ENCODE peak calls at places on chromosomes 16 and 17, in nine cellular contexts. S, O, T, U, V, Q, L, J and P are unnamed samples. For H3K36me3, the result is how much of the 10 kb centered on the place peaks cover.

GRCh38 chr17:81968850-81969812 is 8.1 kb upstream of the NOTUM start:
- DNase-seq in S (no peak), O (no peak), T (no peak), U (no peak), V (no peak), Q (no peak), L (no peak), J (no peak), P (no peak)

GRCh38 chr16:22813946-22814325 is at the start of gene HS3ST2:
- DNase-seq in S (peak), O (no peak), T (no peak), U (no peak), V (peak), Q (peak), L (no peak), J (peak), P (peak)

GRCh38 chr17:49498037-49498615 is 3.0 kb downstream of the NGFR start:
- DNase-seq in S (no peak), O (no peak), T (no peak), U (peak), V (no peak), Q (no peak), L (no peak), J (no peak), P (no peak)

GRCh38 chr16:58459344-58460218 is 40.4 kb upstream of the NDRG4 start:
- DNase-seq in S (no peak), O (no peak), T (no peak), U (peak), V (no peak), Q (no peak), L (peak), J (peak), P (peak)

GRCh38 chr17:69857412-69857835 is 217.6 kb upstream of the KCNJ16 start:
- DNase-seq in S (no peak), O (no peak), T (no peak), U (peak), V (no peak), Q (no peak), L (no peak), J (no peak), P (peak)

GRCh38 chr17:44794699-44795413 is 35.2 kb downstream of the GJC1 start:
- DNase-seq in S (peak), O (no peak), T (no peak), U (peak), V (no peak), Q (no peak), L (no peak), J (peak), P (peak)

GRCh38 chr17:76446449-76447231 is 6.3 kb downstream of the UBE2O start:
- DNase-seq in S (no peak), O (no peak), T (no peak), U (peak), V (peak), Q (no peak), L (peak), J (no peak), P (peak)

GRCh38 chr17:30376621-30377452 is 1.9 kb upstream of the CPD start:
- DNase-seq in S (peak), O (no peak), T (no peak), U (peak), V (peak), Q (no peak), L (peak), J (peak), P (no peak)

GRCh38 chr17:74922694-74923537 is at the start of gene USH1G:
- DNase-seq in S (no peak), O (no peak), T (no peak), U (peak), V (peak), Q (peak), L (no peak), J (no peak), P (no peak)

GRCh38 chr17:76273923-76274558 is 8.9 kb downstream of the UBALD2 start:
- DNase-seq in S (peak), O (peak), T (no peak), U (no peak), V (no peak), Q (no peak), L (no peak), J (no peak), P (no peak)

GRCh38 chr16:66382171-66382965 is 15.9 kb downstream of the CDH5 start:
- DNase-seq in S (no peak), O (no peak), T (no peak), U (peak), V (no peak), Q (no peak), L (peak), J (peak), P (peak)

GRCh38 chr17:58661499-58661898 is 30.3 kb downstream of the TEX14 start:
- DNase-seq in S (no peak), O (no peak), T (no peak), U (no peak), V (no peak), Q (no peak), L (no peak), J (no peak), P (no peak)

GRCh38 chr16:7086842-7087616 is 245.6 kb upstream of the RBFOX1 start:
- DNase-seq in S (no peak), O (no peak), T (no peak), U (peak), V (peak), Q (no peak), L (no peak), J (peak), P (no peak)

GRCh38 chr17:73939808-73940207 is 263.7 kb upstream of the RPL38 start:
- DNase-seq in S (no peak), O (no peak), T (peak), U (no peak), V (no peak), Q (no peak), L (no peak), J (no peak), P (no peak)

GRCh38 chr16:80526418-80527061 is 14.3 kb upstream of the DYNLRB2 start:
- DNase-seq in S (no peak), O (peak), T (no peak), U (peak), V (peak), Q (peak), L (peak), J (peak), P (peak)

GRCh38 chr16:81885976-81886586 is 107.0 kb downstream of the PLCG2 start:
- DNase-seq in S (no peak), O (peak), T (no peak), U (peak), V (no peak), Q (no peak), L (peak), J (no peak), P (peak)

GRCh38 chr16:47229053-47229640 is 85.4 kb upstream of the NETO2 start:
- DNase-seq in S (no peak), O (no peak), T (no peak), U (no peak), V (no peak), Q (no peak), L (no peak), J (no peak), P (no peak)

GRCh38 chr16:30925646-30926332 is 2.4 kb downstream of the FBXL19 start:
- DNase-seq in S (no peak), O (no peak), T (no peak), U (no peak), V (no peak), Q (no peak), L (no peak), J (no peak), P (no peak)

GRCh38 chr16:83296505-83296904 is 511.3 kb upstream of the HSBP1 start:
- DNase-seq in S (no peak), O (no peak), T (no peak), U (no peak), V (no peak), Q (no peak), L (no peak), J (no peak), P (no peak)

GRCh38 chr16:85452364-85453178 is 160.6 kb upstream of the GSE1 start:
- DNase-seq in S (no peak), O (no peak), T (no peak), U (no peak), V (no peak), Q (no peak), L (no peak), J (no peak), P (no peak)
- TF ChIP-seq CTCF in S (no peak), O (peak), T (no peak), U (no peak), V (no peak), Q (no peak), L (no peak), J (no peak), P (no peak)

DNA sequence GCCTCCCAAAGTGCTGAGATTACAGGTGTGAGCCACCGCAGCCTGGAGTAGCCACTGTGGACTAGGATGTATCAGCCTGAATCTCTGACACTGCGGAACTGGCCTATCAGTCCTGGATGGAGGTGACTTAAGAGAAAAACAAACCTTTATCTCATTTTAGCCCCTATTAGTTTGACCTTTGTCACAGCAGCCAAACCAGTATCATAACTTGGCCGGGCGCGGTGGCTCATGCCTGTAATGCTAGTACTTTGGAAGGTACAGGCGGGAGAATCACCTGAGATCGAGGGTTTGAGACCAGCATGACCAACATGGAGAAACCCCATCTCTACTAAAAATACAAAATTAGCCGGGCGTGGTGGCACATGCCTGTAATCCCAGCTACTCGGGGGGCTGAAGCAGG is 51.8 kb upstream of the USP7 start:
- DNase-seq in S (no peak), O (no peak), T (no peak), U (no peak), V (no peak), Q (no peak), L (no peak), J (no peak), P (no peak)
- H3K36me3 ChIP-seq in S (under half), O (under half), T (under half), U (under half), V (under half), Q (under half), L (under half), J (under half), P (under half)

DNA sequence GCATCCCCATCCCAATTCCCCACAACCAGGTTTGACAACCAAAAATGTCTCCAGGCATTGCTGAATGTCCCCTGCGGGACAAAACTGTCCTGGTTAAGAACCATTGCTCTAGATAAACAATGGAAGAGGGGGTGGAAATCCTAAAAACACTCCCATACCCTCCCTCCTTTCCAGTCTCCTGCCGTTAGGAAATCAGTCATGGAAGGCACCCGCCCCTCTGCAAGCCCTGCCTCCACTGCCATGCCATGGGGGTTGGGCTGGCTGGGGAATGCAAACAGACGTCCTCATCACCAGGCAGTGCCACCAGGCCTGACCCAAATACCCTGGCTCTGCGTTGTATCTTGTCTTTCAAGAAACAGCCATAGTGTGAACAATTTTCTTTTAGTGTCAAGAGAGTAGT is 57.5 kb downstream of the CYTH1 start:
- DNase-seq in S (no peak), O (no peak), T (no peak), U (no peak), V (peak), Q (no peak), L (no peak), J (peak), P (no peak)
- H3K4me3 ChIP-seq in S (no peak), O (no peak), T (no peak), U (no peak), V (no peak), Q (no peak), L (no peak), J (no peak), P (no peak)

GRCh38 chr16:2196162-2196980 is at the start of gene CASKIN1:
- DNase-seq in S (no peak), O (no peak), T (no peak), U (peak), V (no peak), Q (no peak), L (no peak), J (no peak), P (no peak)

GRCh38 chr16:2194166-2194834 is 2.1 kb downstream of the CASKIN1 start:
- DNase-seq in S (no peak), O (no peak), T (no peak), U (peak), V (no peak), Q (no peak), L (peak), J (no peak), P (no peak)

GRCh38 chr16:2196981-2197511 is 641 bp upstream of the CASKIN1 start:
- DNase-seq in S (no peak), O (no peak), T (no peak), U (no peak), V (no peak), Q (no peak), L (no peak), J (no peak), P (no peak)

GRCh38 chr16:2195316-2196161 is 866 bp downstream of the CASKIN1 start:
- DNase-seq in S (no peak), O (no peak), T (no peak), U (no peak), V (no peak), Q (no peak), L (no peak), J (no peak), P (no peak)

GRCh38 chr16:2194852-2195315 is 1.5 kb downstream of the CASKIN1 start:
- DNase-seq in S (no peak), O (peak), T (no peak), U (peak), V (peak), Q (peak), L (peak), J (no peak), P (peak)
- TF ChIP-seq CTCF in S (peak), O (peak), T (no peak), U (peak), V (peak), Q (peak), L (peak), J (peak), P (peak)

DNA sequence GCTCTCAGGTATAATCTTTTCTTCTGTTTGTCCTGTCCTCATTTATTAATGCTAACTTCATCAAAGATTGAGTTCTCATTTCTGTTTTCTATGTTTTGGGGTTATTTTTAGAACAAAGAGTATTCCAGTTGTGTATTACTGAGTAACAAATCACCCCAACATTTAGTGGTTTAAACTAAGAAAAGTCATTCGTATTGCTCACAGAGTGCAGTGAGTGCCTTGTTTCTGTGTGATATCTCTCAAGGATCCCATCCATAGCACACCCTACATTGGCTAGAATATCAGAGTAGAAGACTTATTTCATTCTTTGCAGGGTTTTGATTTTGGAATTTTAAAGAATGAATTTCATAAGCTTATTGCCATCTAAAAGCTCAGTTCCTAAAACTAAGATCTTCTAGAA is 72.1 kb downstream of the VMP1 start:
- DNase-seq in S (no peak), O (no peak), T (no peak), U (no peak), V (no peak), Q (no peak), L (no peak), J (no peak), P (no peak)
- H3K36me3 ChIP-seq in S (under half), O (under half), T (under half), U (under half), V (under half), Q (under half), L (under half), J (under half), P (under half)

GRCh38 chr17:63537991-63538692 is 12.1 kb upstream of the DCAF7 start:
- DNase-seq in S (peak), O (no peak), T (no peak), U (no peak), V (peak), Q (no peak), L (no peak), J (no peak), P (no peak)
- H3K4me3 ChIP-seq in S (no peak), O (no peak), T (no peak), U (peak), V (no peak), Q (peak), L (no peak), J (peak), P (no peak)

GRCh38 chr17:83174859-83175550 is 95.6 kb downstream of the METRNL start:
- DNase-seq in S (no peak), O (peak), T (peak), U (no peak), V (no peak), Q (no peak), L (no peak), J (no peak), P (no peak)
- TF ChIP-seq CTCF in S (no peak), O (peak), T (no peak), U (peak), V (no peak), Q (no peak), L (no peak), J (no peak), P (no peak)

DNA sequence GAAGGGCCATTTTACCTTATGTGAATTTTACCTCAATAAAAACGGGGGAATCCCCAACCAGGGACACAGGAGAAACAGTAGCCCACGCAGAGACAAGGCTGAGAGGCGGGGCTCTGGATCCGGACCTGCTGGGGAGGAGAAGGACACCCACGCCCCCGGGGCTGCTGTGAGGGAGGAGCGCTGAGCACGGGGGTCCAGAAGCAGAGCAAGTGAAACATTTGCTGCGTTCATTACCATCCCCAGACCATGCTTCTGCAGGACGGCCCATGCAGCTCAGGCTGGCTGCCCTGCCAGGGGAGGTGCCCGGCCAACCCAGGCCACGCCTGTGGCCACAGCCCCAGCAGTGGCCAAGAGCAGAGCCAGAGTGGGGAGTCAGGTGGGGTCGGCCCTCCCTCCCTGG is 50.0 kb downstream of the KCNJ18 start:
- DNase-seq in S (no peak), O (no peak), T (no peak), U (no peak), V (no peak), Q (no peak), L (no peak), J (no peak), P (no peak)
- H3K36me3 ChIP-seq in S (under half), O (under half), T (under half), U (under half), V (under half), Q (under half), L (under half), J (under half), P (under half)

GRCh38 chr16:84819644-84820304 is at the start of gene CRISPLD2:
- DNase-seq in S (peak), O (peak), T (peak), U (peak), V (peak), Q (peak), L (peak), J (peak), P (peak)

GRCh38 chr16:84820305-84820684 is 510 bp downstream of the CRISPLD2 start:
- DNase-seq in S (no peak), O (no peak), T (no peak), U (peak), V (no peak), Q (no peak), L (no peak), J (no peak), P (no peak)

GRCh38 chr16:84821728-84822676 is 2.2 kb downstream of the CRISPLD2 start:
- DNase-seq in S (no peak), O (no peak), T (no peak), U (peak), V (no peak), Q (no peak), L (no peak), J (peak), P (no peak)

GRCh38 chr16:84821179-84821578 is 1.4 kb downstream of the CRISPLD2 start:
- DNase-seq in S (no peak), O (no peak), T (no peak), U (no peak), V (no peak), Q (no peak), L (no peak), J (no peak), P (no peak)

DNA sequence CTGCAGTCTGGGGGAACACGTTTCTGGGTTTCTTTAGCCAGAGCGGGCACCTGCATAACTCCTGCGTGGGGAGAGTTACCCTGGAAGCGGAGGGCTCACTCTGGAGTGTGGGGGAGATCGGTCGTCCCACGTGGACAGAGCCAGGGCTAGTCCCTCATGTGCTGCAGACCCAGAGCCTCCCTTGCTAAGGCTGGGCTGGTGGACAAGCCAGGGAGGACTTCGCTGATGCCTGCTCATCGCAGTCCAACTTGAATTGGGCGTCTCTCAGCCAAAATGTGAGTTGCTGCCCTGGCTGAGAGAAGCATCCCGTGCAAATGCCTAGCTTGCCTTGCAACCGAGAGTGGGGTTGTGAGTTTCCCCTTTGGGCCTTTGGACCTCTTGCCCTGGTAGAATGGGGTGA is 986 bp downstream of the CRISPLD2 start:
- DNase-seq in S (no peak), O (no peak), T (no peak), U (no peak), V (no peak), Q (no peak), L (no peak), J (no peak), P (no peak)
- H3K4me3 ChIP-seq in S (peak), O (no peak), T (peak), U (no peak), V (no peak), Q (peak), L (peak), J (peak), P (no peak)

DNA sequence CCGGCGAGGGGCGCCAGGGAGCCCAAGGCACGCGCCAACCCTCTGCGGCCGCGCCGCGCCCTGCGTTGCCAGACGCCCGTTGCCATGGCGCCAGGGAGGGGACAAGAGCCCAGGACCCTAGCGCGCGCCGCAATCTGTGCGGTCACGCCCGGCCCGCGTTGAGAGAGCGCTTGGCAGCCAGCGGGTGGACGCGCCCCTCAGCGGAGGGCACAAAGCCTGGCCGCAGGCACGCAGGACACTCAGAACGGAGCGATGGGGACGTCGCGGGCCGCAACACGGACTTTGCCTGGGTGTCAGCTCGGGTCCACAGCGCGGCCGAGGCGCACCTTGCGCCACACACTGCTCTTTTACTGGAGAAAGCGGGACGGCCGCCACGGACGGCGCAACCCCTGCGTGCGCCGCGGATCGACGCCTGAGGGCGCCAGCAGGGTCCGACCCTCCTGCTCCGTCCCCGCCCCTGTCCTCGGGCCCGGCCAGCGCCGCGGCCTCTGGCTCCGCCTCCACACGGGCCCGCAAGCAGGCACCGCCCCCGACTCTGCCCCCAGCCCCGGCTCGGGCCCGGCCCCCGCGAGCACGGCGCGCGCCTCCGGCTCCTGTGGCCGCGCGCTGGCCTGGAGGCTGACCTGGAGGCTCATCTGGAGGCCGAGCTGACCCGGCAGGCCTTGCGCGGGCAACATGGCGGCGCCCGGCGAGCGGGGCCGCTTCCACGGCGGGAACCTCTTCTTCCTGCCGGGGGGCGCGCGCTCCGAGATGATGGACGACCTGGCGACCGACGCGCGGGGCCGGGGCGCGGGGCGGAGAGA is at the start of gene GFER:
- DNase-seq in S (peak), O (peak), T (peak), U (peak), V (peak), Q (peak), L (peak), J (peak), P (peak)
- TF ChIP-seq CTCF in S (peak), O (peak), T (no peak), U (no peak), V (peak), Q (peak), L (no peak), J (peak), P (peak)